ENCODE peak calls at places on chromosomes 5 and 9, in seven cellular contexts. S, J, U, E, C, K and Z are unnamed samples.

GRCh38 chr5:124289641-124290201 is 456.7 kb downstream of the ZNF608 start:
- DNase-seq in S (no peak), J (peak; percentile 15), U (peak; percentile 47), E (peak; percentile 91), C (no peak), K (no peak), Z (no peak)

GRCh38 chr5:111584651-111585050 is 72.3 kb upstream of the STARD4 start:
- DNase-seq in S (peak; percentile 17), J (no peak), U (no peak), E (no peak), C (no peak), K (no peak), Z (no peak)

GRCh38 chr5:173397531-173397930 is 69.3 kb upstream of the STC2 start:
- DNase-seq in S (no peak), J (no peak), U (no peak), E (no peak), C (no peak), K (no peak), Z (no peak)

GRCh38 chr9:97640290-97640689 is 6.7 kb downstream of the NCBP1 start:
- DNase-seq in S (peak; percentile 26), J (no peak), U (no peak), E (peak; percentile 3), C (no peak), K (no peak), Z (peak; percentile 2)

GRCh38 chr9:22041792-22042191 is 32.7 kb upstream of the CDKN2B start:
- DNase-seq in S (no peak), J (peak; percentile 29), U (no peak), E (no peak), C (no peak), K (no peak), Z (peak; percentile 89)

GRCh38 chr9:120445974-120446373 is 134.0 kb downstream of the CDK5RAP2 start:
- DNase-seq in S (no peak), J (no peak), U (no peak), E (no peak), C (no peak), K (no peak), Z (no peak)

GRCh38 chr5:139985733-139986132 is 57.4 kb downstream of the NRG2 start:
- DNase-seq in S (peak; percentile 64), J (peak; percentile 78), U (no peak), E (peak; percentile 21), C (no peak), K (peak; percentile 20), Z (no peak)

GRCh38 chr5:148988328-148988727 is 74.5 kb downstream of the SH3TC2 start:
- DNase-seq in S (no peak), J (no peak), U (no peak), E (no peak), C (no peak), K (no peak), Z (no peak)

GRCh38 chr9:131422241-131422792 is 28.4 kb downstream of the PRRC2B start:
- DNase-seq in S (no peak), J (no peak), U (no peak), E (no peak), C (peak; percentile 81), K (no peak), Z (peak; percentile 53)

GRCh38 chr9:136093995-136094881 is 851 bp downstream of the NACC2 start:
- DNase-seq in S (peak; percentile 78), J (peak; percentile 32), U (no peak), E (peak; percentile 72), C (peak; percentile 78), K (no peak), Z (peak; percentile 99)

GRCh38 chr9:24817756-24818155 is 272.1 kb upstream of the IZUMO3 start:
- DNase-seq in S (no peak), J (no peak), U (no peak), E (no peak), C (no peak), K (no peak), Z (no peak)

GRCh38 chr5:218457-219289 is 553 bp downstream of the SDHA start:
- DNase-seq in S (peak; percentile 63), J (no peak), U (no peak), E (peak; percentile 24), C (peak; percentile 54), K (no peak), Z (peak; percentile 40)

GRCh38 chr9:97501177-97501971 is at the start of gene TMOD1:
- DNase-seq in S (peak; percentile 86), J (peak; percentile 23), U (peak; percentile 80), E (peak; percentile 35), C (peak; percentile 99), K (no peak), Z (peak; percentile 72)

GRCh38 chr9:78406933-78407332 is 110.0 kb downstream of the PSAT1 start:
- DNase-seq in S (no peak), J (no peak), U (no peak), E (peak; percentile 91), C (no peak), K (no peak), Z (no peak)

GRCh38 chr5:93902288-93902687 is 160.9 kb upstream of the POU5F2 start:
- DNase-seq in S (no peak), J (no peak), U (no peak), E (peak; percentile 76), C (no peak), K (no peak), Z (no peak)

GRCh38 chr9:105503873-105504272 is 54.1 kb upstream of the FKTN start:
- DNase-seq in S (peak; percentile 14), J (no peak), U (no peak), E (no peak), C (no peak), K (peak; percentile 52), Z (peak; percentile 25)

GRCh38 chr5:18043344-18043743 is 409.1 kb downstream of the TAF11L14 start:
- DNase-seq in S (no peak), J (no peak), U (no peak), E (no peak), C (no peak), K (no peak), Z (peak; percentile 12)

GRCh38 chr9:6549106-6549505 is 96.4 kb downstream of the GLDC start:
- DNase-seq in S (no peak), J (no peak), U (no peak), E (no peak), C (peak; percentile 45), K (no peak), Z (no peak)

GRCh38 chr5:7261049-7261448 is 134.9 kb upstream of the ADCY2 start:
- DNase-seq in S (peak; percentile 49), J (no peak), U (no peak), E (peak; percentile 42), C (peak; percentile 10), K (no peak), Z (peak; percentile 81)

GRCh38 chr5:172859966-172860365 is 25.9 kb downstream of the ERGIC1 start:
- DNase-seq in S (no peak), J (no peak), U (no peak), E (no peak), C (no peak), K (no peak), Z (no peak)

GRCh38 chr5:11851402-11851801 is 52.8 kb downstream of the CTNND2 start:
- DNase-seq in S (no peak), J (no peak), U (no peak), E (no peak), C (no peak), K (no peak), Z (peak; percentile 31)

GRCh38 chr9:134971196-134971595 is 53.5 kb upstream of the FCN1 start:
- DNase-seq in S (no peak), J (no peak), U (no peak), E (no peak), C (no peak), K (no peak), Z (no peak)

GRCh38 chr9:114790521-114790920 is 15.3 kb downstream of the TNFSF15 start:
- DNase-seq in S (no peak), J (no peak), U (no peak), E (peak; percentile 2), C (no peak), K (no peak), Z (no peak)

GRCh38 chr9:89375181-89375760 is 57.0 kb downstream of the SECISBP2 start:
- DNase-seq in S (peak; percentile 10), J (no peak), U (no peak), E (no peak), C (peak; percentile 85), K (peak; percentile 42), Z (peak; percentile 58)

GRCh38 chr5:74336286-74336685 is 304.2 kb downstream of the ENC1 start:
- DNase-seq in S (no peak), J (no peak), U (no peak), E (no peak), C (no peak), K (no peak), Z (no peak)

GRCh38 chr5:142360051-142360498 is 35.3 kb upstream of the SPRY4 start:
- DNase-seq in S (no peak), J (no peak), U (no peak), E (peak; percentile 76), C (no peak), K (no peak), Z (no peak)

GRCh38 chr5:166803058-166803457 is 1488.4 kb upstream of the WWC1 start:
- DNase-seq in S (no peak), J (no peak), U (no peak), E (no peak), C (no peak), K (no peak), Z (no peak)
- TF ChIP-seq JUND in S (no peak), J (no peak), U (no peak), E (no peak), C (no peak), K (no peak), Z (no peak)

GRCh38 chr5:143986567-143987242 is 174.7 kb downstream of the HMHB1 start:
- DNase-seq in S (no peak), J (no peak), U (no peak), E (no peak), C (no peak), K (no peak), Z (no peak)
- TF ChIP-seq JUND in S (no peak), J (no peak), U (no peak), E (no peak), C (peak; percentile 26), K (no peak), Z (no peak)

GRCh38 chr9:137310190-137311052 is 8.3 kb upstream of the NRARP start:
- DNase-seq in S (no peak), J (no peak), U (peak; percentile 49), E (no peak), C (peak; percentile 36), K (no peak), Z (peak; percentile 90)
- TF ChIP-seq JUND in S (no peak), J (no peak), U (no peak), E (no peak), C (no peak), K (no peak), Z (no peak)

GRCh38 chr9:108467653-108468324 is 388.0 kb downstream of the ACTL7B start:
- DNase-seq in S (no peak), J (no peak), U (no peak), E (peak; percentile 87), C (no peak), K (no peak), Z (peak; percentile 11)

GRCh38 chr9:108466238-108466637 is 389.5 kb downstream of the ACTL7B start:
- DNase-seq in S (no peak), J (no peak), U (no peak), E (no peak), C (no peak), K (no peak), Z (no peak)

GRCh38 chr9:108463927-108464606 is 391.7 kb downstream of the ACTL7B start:
- DNase-seq in S (no peak), J (no peak), U (no peak), E (no peak), C (no peak), K (no peak), Z (no peak)

GRCh38 chr9:108469654-108470053 is 386.1 kb downstream of the ACTL7B start:
- DNase-seq in S (no peak), J (no peak), U (no peak), E (no peak), C (no peak), K (no peak), Z (no peak)

GRCh38 chr9:108468364-108468763 is 387.4 kb downstream of the ACTL7B start:
- DNase-seq in S (peak; percentile 67), J (peak; percentile 54), U (peak; percentile 84), E (no peak), C (peak; percentile 7), K (no peak), Z (no peak)
- TF ChIP-seq JUND in S (no peak), J (no peak), U (no peak), E (no peak), C (no peak), K (no peak), Z (no peak)